ENCODE peak calls at places on chromosomes 4 and X, in six cellular contexts. H, M, O, V, Q and N are unnamed samples.

GRCh38 chrX:71228063-71228642 is 5.1 kb downstream of the GJB1 start:
- DNase-seq in H (no peak), M (no peak), O (no peak), V (no peak), Q (no peak), N (no peak)

GRCh38 chrX:150587585-150588503 is 19.4 kb downstream of the MTM1 start:
- DNase-seq in H (no peak), M (peak; percentile 50), O (peak; percentile 38), V (no peak), Q (no peak), N (no peak)

GRCh38 chr4:91653067-91653466 is 650.7 kb upstream of the GRID2 start:
- DNase-seq in H (no peak), M (no peak), O (no peak), V (no peak), Q (no peak), N (no peak)

GRCh38 chr4:6472387-6473263 is at the start of gene PPP2R2C:
- DNase-seq in H (peak; percentile 34), M (peak; percentile 24), O (no peak), V (no peak), Q (no peak), N (peak; percentile 12)

GRCh38 chrX:42680651-42681050 is 97.3 kb downstream of the PPP1R2C start:
- DNase-seq in H (no peak), M (no peak), O (peak; percentile 3), V (no peak), Q (no peak), N (no peak)

GRCh38 chr4:170875868-170876267 is 786.1 kb upstream of the AADAT start:
- DNase-seq in H (no peak), M (peak; percentile 27), O (no peak), V (no peak), Q (no peak), N (no peak)

GRCh38 chr4:47717173-47717572 is 120.7 kb downstream of the CORIN start:
- DNase-seq in H (no peak), M (no peak), O (no peak), V (no peak), Q (no peak), N (no peak)

GRCh38 chr4:56986192-56986591 is 7.5 kb downstream of the POLR2B start:
- DNase-seq in H (no peak), M (no peak), O (no peak), V (no peak), Q (no peak), N (no peak)

GRCh38 chr4:164138521-164138920 is 615.4 kb upstream of the SMIM31 start:
- DNase-seq in H (no peak), M (no peak), O (no peak), V (no peak), Q (no peak), N (no peak)

GRCh38 chr4:100742045-100742444 is 224.2 kb upstream of the EMCN start:
- DNase-seq in H (no peak), M (peak; percentile 69), O (no peak), V (no peak), Q (no peak), N (no peak)

GRCh38 chrX:41386222-41386990 is 52.4 kb downstream of the DDX3X start:
- DNase-seq in H (no peak), M (peak; percentile 45), O (no peak), V (no peak), Q (no peak), N (no peak)

GRCh38 chr4:169070895-169071218 is 60.8 kb upstream of the CBR4 start:
- DNase-seq in H (no peak), M (peak; percentile 84), O (no peak), V (no peak), Q (no peak), N (no peak)

GRCh38 chr4:157763490-157763889 is 409.3 kb downstream of the GASK1B start:
- DNase-seq in H (no peak), M (no peak), O (no peak), V (no peak), Q (no peak), N (no peak)

GRCh38 chrX:38048886-38049285 is 42.5 kb downstream of the SYTL5 start:
- DNase-seq in H (no peak), M (no peak), O (no peak), V (no peak), Q (no peak), N (no peak)

GRCh38 chr4:20984011-20984836 is 284.0 kb downstream of the PACRGL start:
- DNase-seq in H (peak; percentile 62), M (no peak), O (peak; percentile 31), V (no peak), Q (no peak), N (no peak)

GRCh38 chr4:57320217-57320616 is 210.0 kb upstream of the IGFBP7 start:
- DNase-seq in H (no peak), M (no peak), O (no peak), V (no peak), Q (no peak), N (no peak)

GRCh38 chr4:71814433-71814832 is 30.6 kb upstream of the GC start:
- DNase-seq in H (no peak), M (no peak), O (no peak), V (no peak), Q (no peak), N (no peak)

GRCh38 chrX:149398027-149398426 is 107.1 kb downstream of the IDS start:
- DNase-seq in H (no peak), M (no peak), O (no peak), V (no peak), Q (no peak), N (no peak)

GRCh38 chrX:14963447-14964236 is 90.4 kb downstream of the MOSPD2 start:
- DNase-seq in H (no peak), M (peak; percentile 92), O (no peak), V (no peak), Q (peak; percentile 56), N (no peak)

GRCh38 chr4:81061340-81061730 is 30.8 kb downstream of the BMP3 start:
- DNase-seq in H (no peak), M (no peak), O (no peak), V (no peak), Q (no peak), N (no peak)

GRCh38 chr4:162506253-162506652 is 342.5 kb upstream of the FSTL5 start:
- DNase-seq in H (no peak), M (peak; percentile 7), O (no peak), V (no peak), Q (no peak), N (no peak)

GRCh38 chr4:154344686-154345085 is 146.9 kb downstream of the DCHS2 start:
- DNase-seq in H (no peak), M (peak; percentile 2), O (no peak), V (no peak), Q (no peak), N (no peak)

GRCh38 chr4:77881460-77882295 is 19.0 kb downstream of the MRPL1 start:
- DNase-seq in H (no peak), M (peak; percentile 72), O (no peak), V (no peak), Q (no peak), N (no peak)

GRCh38 chr4:143241892-143242291 is 57.2 kb downstream of the USP38 start:
- DNase-seq in H (no peak), M (peak; percentile 11), O (no peak), V (no peak), Q (no peak), N (no peak)

GRCh38 chrX:84735025-84735424 is 232.8 kb upstream of the HDX start:
- DNase-seq in H (no peak), M (no peak), O (no peak), V (no peak), Q (no peak), N (no peak)

GRCh38 chr4:169952236-169953088 is 73.7 kb downstream of the MFAP3L start:
- DNase-seq in H (no peak), M (no peak), O (no peak), V (no peak), Q (no peak), N (no peak)

GRCh38 chr4:53591372-53591892 is at the start of gene LNX1:
- DNase-seq in H (peak; percentile 87), M (peak; percentile 93), O (peak; percentile 28), V (peak; percentile 88), Q (no peak), N (no peak)

GRCh38 chrX:140563893-140564292 is 59.0 kb upstream of the SOX3 start:
- DNase-seq in H (no peak), M (no peak), O (no peak), V (no peak), Q (no peak), N (no peak)

GRCh38 chr4:140675599-140676231 is 80.5 kb downstream of the TBC1D9 start:
- DNase-seq in H (no peak), M (peak; percentile 2), O (no peak), V (no peak), Q (no peak), N (no peak)

GRCh38 chr4:156111706-156112105 is 158.0 kb upstream of the CTSO start:
- DNase-seq in H (no peak), M (no peak), O (no peak), V (no peak), Q (no peak), N (no peak)
- TF ChIP-seq CTCF in H (no peak), M (no peak), O (no peak), V (no peak), Q (no peak), N (no peak)

GRCh38 chr4:182642831-182643230 is 274.4 kb downstream of the DCTD start:
- DNase-seq in H (no peak), M (peak; percentile 21), O (no peak), V (no peak), Q (no peak), N (no peak)
- TF ChIP-seq CTCF in H (no peak), M (peak; percentile 37), O (no peak), V (no peak), Q (no peak), N (no peak)

DNA sequence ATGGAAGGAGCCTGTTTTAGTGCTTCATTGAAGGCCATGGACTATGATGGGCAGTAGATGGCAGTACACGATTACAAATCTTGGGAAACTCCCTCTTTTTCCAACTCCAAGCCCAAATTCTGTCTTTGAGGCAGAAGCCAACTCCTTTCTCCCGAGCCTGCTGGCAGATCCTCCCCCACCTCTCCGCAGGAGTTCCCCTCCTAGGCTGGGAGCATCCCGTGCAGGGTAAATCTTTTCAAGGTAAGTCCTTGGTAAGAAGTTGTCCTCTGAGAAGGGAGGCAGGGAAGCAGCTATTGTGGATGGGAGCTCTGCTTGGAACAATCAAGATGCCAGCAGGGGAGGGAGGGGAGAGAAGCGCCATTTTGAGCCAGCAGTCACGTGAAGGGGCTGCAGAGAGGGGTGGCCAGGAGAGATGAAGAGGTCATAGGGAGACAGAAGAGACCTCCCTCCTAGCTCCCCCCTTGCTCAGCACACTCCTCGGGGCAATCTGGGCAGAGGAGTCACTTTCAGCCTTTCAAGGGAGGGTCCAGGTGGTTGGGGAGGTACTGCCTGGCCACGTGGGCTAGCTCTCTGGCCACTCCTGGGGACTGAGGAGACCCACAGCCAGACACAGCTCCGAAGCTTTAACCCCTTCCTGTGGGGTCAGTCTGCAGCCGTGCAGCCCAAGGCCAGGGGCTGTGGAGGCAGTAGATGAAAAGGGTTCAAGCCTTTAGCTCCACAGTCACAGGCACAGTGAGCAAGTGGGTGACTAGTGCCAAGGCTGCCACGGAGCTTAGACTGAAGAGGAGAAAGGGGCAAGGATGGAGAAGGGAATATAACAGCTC is 9.6 kb downstream of the CC2D2A start:
- DNase-seq in H (peak; percentile 72), M (peak; percentile 81), O (peak; percentile 59), V (peak; percentile 43), Q (peak; percentile 56), N (no peak)
- TF ChIP-seq CTCF in H (peak; percentile 63), M (peak; percentile 75), O (peak; percentile 40), V (peak; percentile 65), Q (peak; percentile 77), N (no peak)

DNA sequence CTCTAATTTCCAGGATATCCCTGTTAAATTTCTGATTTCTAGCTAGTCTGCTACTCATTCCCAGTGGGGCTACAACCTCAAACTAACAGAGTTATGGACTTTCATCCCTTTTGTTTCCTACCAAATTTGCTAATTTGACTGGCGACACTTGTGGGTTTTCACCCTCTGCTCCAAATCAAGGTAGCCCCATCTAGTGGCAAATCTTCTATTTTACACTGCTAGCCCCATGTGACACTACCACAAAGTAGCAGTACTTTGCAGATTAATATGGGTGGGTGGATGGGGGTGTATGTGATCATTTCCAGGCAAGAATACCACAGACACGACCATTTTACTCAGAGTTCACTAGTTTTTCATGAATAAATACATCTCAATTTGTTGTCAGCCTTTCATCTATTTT is 150.3 kb downstream of the MSL3 start:
- DNase-seq in H (no peak), M (peak; percentile 63), O (peak; percentile 9), V (no peak), Q (no peak), N (no peak)
- TF ChIP-seq CTCF in H (peak; percentile 15), M (peak; percentile 73), O (no peak), V (no peak), Q (peak; percentile 38), N (no peak)